ENCODE peak calls at places on chromosomes 3 and 15, in ten cellular contexts. One of them, this sample, is unnamed. For H3K36me3, the result is how much of the 10 kb centered on the place peaks cover.

GRCh38 chr15:39714251-39714650 is 68.4 kb downstream of the FSIP1 start:
- DNase-seq in sigmoid colon: no peak
- DNase-seq in spleen: no peak
- DNase-seq in prostate gland: no peak
- DNase-seq in HCT116: no peak
- DNase-seq in K562: no peak
- DNase-seq in GM12878: no peak
- DNase-seq in H1: no peak
- DNase-seq in stomach: no peak
- DNase-seq in esophagus muscularis mucosa: no peak
- DNase-seq in this sample: no peak

GRCh38 chr15:92205255-92205739 is 188.4 kb upstream of the ST8SIA2 start:
- DNase-seq in sigmoid colon: no peak
- DNase-seq in spleen: no peak
- DNase-seq in prostate gland: no peak
- DNase-seq in HCT116: no peak
- DNase-seq in K562: no peak
- DNase-seq in GM12878: no peak
- DNase-seq in H1: peak
- DNase-seq in stomach: no peak
- DNase-seq in esophagus muscularis mucosa: peak
- DNase-seq in this sample: no peak

GRCh38 chr3:30315452-30315851 is 290.9 kb upstream of the TGFBR2 start:
- DNase-seq in sigmoid colon: no peak
- DNase-seq in spleen: no peak
- DNase-seq in prostate gland: no peak
- DNase-seq in HCT116: no peak
- DNase-seq in K562: no peak
- DNase-seq in GM12878: no peak
- DNase-seq in H1: no peak
- DNase-seq in stomach: no peak
- DNase-seq in esophagus muscularis mucosa: no peak
- DNase-seq in this sample: no peak

GRCh38 chr15:33034588-33034987 is 159.9 kb downstream of the FMN1 start:
- DNase-seq in sigmoid colon: no peak
- DNase-seq in spleen: no peak
- DNase-seq in prostate gland: no peak
- DNase-seq in HCT116: no peak
- DNase-seq in K562: no peak
- DNase-seq in GM12878: no peak
- DNase-seq in H1: no peak
- DNase-seq in stomach: no peak
- DNase-seq in esophagus muscularis mucosa: no peak
- DNase-seq in this sample: no peak

GRCh38 chr3:30346927-30347320 is 259.5 kb upstream of the TGFBR2 start:
- DNase-seq in sigmoid colon: no peak
- DNase-seq in spleen: no peak
- DNase-seq in prostate gland: no peak
- DNase-seq in HCT116: no peak
- DNase-seq in K562: no peak
- DNase-seq in GM12878: no peak
- DNase-seq in H1: no peak
- DNase-seq in stomach: no peak
- DNase-seq in esophagus muscularis mucosa: no peak
- DNase-seq in this sample: no peak

GRCh38 chr15:27456807-27457206 is 485.8 kb downstream of the GABRG3 start:
- DNase-seq in sigmoid colon: no peak
- DNase-seq in spleen: no peak
- DNase-seq in prostate gland: no peak
- DNase-seq in HCT116: no peak
- DNase-seq in K562: no peak
- DNase-seq in GM12878: no peak
- DNase-seq in H1: no peak
- DNase-seq in stomach: no peak
- DNase-seq in esophagus muscularis mucosa: peak
- DNase-seq in this sample: no peak

GRCh38 chr3:16441306-16441898 is 72.1 kb downstream of the RFTN1 start:
- DNase-seq in sigmoid colon: no peak
- DNase-seq in spleen: no peak
- DNase-seq in prostate gland: no peak
- DNase-seq in HCT116: no peak
- DNase-seq in K562: no peak
- DNase-seq in GM12878: no peak
- DNase-seq in H1: no peak
- DNase-seq in stomach: no peak
- DNase-seq in esophagus muscularis mucosa: no peak
- DNase-seq in this sample: no peak

GRCh38 chr3:121660356-121661171 is at the start of gene HCLS1:
- DNase-seq in sigmoid colon: peak
- DNase-seq in spleen: peak
- DNase-seq in prostate gland: peak
- DNase-seq in HCT116: no peak
- DNase-seq in K562: peak
- DNase-seq in GM12878: peak
- DNase-seq in H1: no peak
- DNase-seq in stomach: peak
- DNase-seq in esophagus muscularis mucosa: no peak
- DNase-seq in this sample: no peak

GRCh38 chr3:114205541-114205940 is 26.7 kb upstream of the DRD3 start:
- DNase-seq in sigmoid colon: no peak
- DNase-seq in spleen: no peak
- DNase-seq in prostate gland: no peak
- DNase-seq in HCT116: no peak
- DNase-seq in K562: no peak
- DNase-seq in GM12878: no peak
- DNase-seq in H1: no peak
- DNase-seq in stomach: no peak
- DNase-seq in esophagus muscularis mucosa: no peak
- DNase-seq in this sample: no peak

GRCh38 chr3:162334537-162334936 is 837.9 kb downstream of the OTOL1 start:
- DNase-seq in sigmoid colon: no peak
- DNase-seq in spleen: no peak
- DNase-seq in prostate gland: no peak
- DNase-seq in HCT116: no peak
- DNase-seq in K562: no peak
- DNase-seq in GM12878: no peak
- DNase-seq in H1: no peak
- DNase-seq in stomach: no peak
- DNase-seq in esophagus muscularis mucosa: no peak
- DNase-seq in this sample: no peak

GRCh38 chr15:69712999-69713398 is 260.4 kb downstream of the RPLP1 start:
- DNase-seq in sigmoid colon: no peak
- DNase-seq in spleen: no peak
- DNase-seq in prostate gland: no peak
- DNase-seq in HCT116: no peak
- DNase-seq in K562: no peak
- DNase-seq in GM12878: no peak
- DNase-seq in H1: no peak
- DNase-seq in stomach: no peak
- DNase-seq in esophagus muscularis mucosa: no peak
- DNase-seq in this sample: no peak

GRCh38 chr3:32832193-32832592 is 14.4 kb downstream of the TRIM71 start:
- DNase-seq in sigmoid colon: no peak
- DNase-seq in spleen: no peak
- DNase-seq in prostate gland: no peak
- DNase-seq in HCT116: no peak
- DNase-seq in K562: no peak
- DNase-seq in GM12878: no peak
- DNase-seq in H1: no peak
- DNase-seq in stomach: no peak
- DNase-seq in esophagus muscularis mucosa: no peak
- DNase-seq in this sample: no peak

GRCh38 chr15:76060098-76060989 is 559 bp downstream of the TMEM266 start:
- DNase-seq in sigmoid colon: no peak
- DNase-seq in spleen: no peak
- DNase-seq in prostate gland: no peak
- DNase-seq in HCT116: no peak
- DNase-seq in K562: no peak
- DNase-seq in GM12878: peak
- DNase-seq in H1: no peak
- DNase-seq in stomach: no peak
- DNase-seq in esophagus muscularis mucosa: no peak
- DNase-seq in this sample: no peak

GRCh38 chr3:36193448-36193847 is 186.9 kb upstream of the STAC start:
- DNase-seq in sigmoid colon: no peak
- DNase-seq in spleen: no peak
- DNase-seq in prostate gland: no peak
- DNase-seq in HCT116: no peak
- DNase-seq in K562: no peak
- DNase-seq in GM12878: no peak
- DNase-seq in H1: no peak
- DNase-seq in stomach: no peak
- DNase-seq in esophagus muscularis mucosa: no peak
- DNase-seq in this sample: no peak

GRCh38 chr15:66587749-66588148 is 22.0 kb upstream of the LCTL start:
- DNase-seq in sigmoid colon: no peak
- DNase-seq in spleen: no peak
- DNase-seq in prostate gland: no peak
- DNase-seq in HCT116: no peak
- DNase-seq in K562: no peak
- DNase-seq in GM12878: no peak
- DNase-seq in H1: no peak
- DNase-seq in stomach: no peak
- DNase-seq in esophagus muscularis mucosa: no peak
- DNase-seq in this sample: no peak

GRCh38 chr15:90141646-90142045 is 39.4 kb upstream of the IDH2 start:
- DNase-seq in sigmoid colon: no peak
- DNase-seq in spleen: no peak
- DNase-seq in prostate gland: no peak
- DNase-seq in HCT116: no peak
- DNase-seq in K562: peak
- DNase-seq in GM12878: no peak
- DNase-seq in H1: no peak
- DNase-seq in stomach: no peak
- DNase-seq in esophagus muscularis mucosa: no peak
- DNase-seq in this sample: no peak

GRCh38 chr15:79811406-79812405 is 85.1 kb downstream of the MTHFS start:
- DNase-seq in sigmoid colon: peak
- DNase-seq in spleen: no peak
- DNase-seq in prostate gland: peak
- DNase-seq in HCT116: no peak
- DNase-seq in K562: no peak
- DNase-seq in GM12878: no peak
- DNase-seq in H1: no peak
- DNase-seq in stomach: peak
- DNase-seq in esophagus muscularis mucosa: no peak
- DNase-seq in this sample: peak

GRCh38 chr3:187748050-187748481 is 2.8 kb upstream of the BCL6 start:
- DNase-seq in sigmoid colon: peak
- DNase-seq in spleen: peak
- DNase-seq in prostate gland: peak
- DNase-seq in HCT116: peak
- DNase-seq in K562: peak
- DNase-seq in GM12878: no peak
- DNase-seq in H1: peak
- DNase-seq in stomach: peak
- DNase-seq in esophagus muscularis mucosa: peak
- DNase-seq in this sample: peak
- TF ChIP-seq POLR2A in sigmoid colon: no peak
- TF ChIP-seq POLR2A in spleen: no peak
- TF ChIP-seq POLR2A in prostate gland: no peak
- TF ChIP-seq POLR2A in HCT116: no peak
- TF ChIP-seq POLR2A in K562: no peak
- TF ChIP-seq POLR2A in GM12878: no peak
- TF ChIP-seq POLR2A in H1: no peak
- TF ChIP-seq POLR2A in stomach: no peak
- TF ChIP-seq POLR2A in esophagus muscularis mucosa: no peak
- TF ChIP-seq POLR2A in this sample: no peak

DNA sequence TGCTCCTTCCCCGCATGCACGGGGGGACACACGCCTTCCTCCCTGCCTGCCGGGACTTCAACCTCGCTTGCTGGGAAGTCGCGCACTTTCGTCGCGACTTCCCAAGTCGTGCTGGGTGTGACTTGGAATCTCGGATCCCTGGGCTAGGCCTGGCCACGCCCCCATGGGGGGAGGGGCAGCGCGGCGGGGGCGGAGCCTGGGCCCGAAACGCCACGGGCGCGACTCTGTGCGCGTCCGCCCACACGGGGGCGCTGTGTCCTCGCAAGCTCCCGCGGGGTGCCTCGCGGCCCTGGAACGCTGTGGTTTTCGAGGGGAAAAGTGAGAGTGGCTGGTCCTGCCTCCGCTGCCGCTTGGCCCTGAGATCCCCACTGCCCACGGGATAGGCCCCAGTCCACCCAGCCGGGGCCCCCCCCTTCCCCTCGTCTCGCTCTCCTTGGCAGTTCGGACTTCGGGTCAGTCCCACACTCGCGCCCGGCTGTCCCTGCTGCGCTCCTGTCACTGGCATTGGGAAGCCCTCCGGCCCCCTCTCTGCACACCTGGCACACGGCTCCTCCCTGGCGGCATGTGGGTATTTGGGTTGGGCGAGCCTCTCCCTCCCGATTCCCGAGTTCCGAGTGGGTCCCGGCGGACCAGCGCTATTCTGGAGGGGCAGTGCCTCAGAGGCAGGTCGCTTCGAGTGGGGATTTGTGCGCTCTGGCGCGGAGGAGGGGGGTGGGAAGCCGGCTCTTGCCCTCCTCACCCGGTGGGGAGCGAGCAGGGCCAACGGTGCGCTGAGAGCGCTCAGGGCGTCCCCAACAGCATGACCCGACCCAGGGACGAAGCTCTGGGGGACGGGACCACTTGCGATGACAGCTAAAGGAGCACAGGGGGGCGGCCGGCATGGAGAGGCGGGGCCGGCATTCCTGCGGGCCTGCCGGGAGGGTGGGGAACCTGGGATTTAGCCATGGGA is 23.6 kb downstream of the SEC61A1 start:
- DNase-seq in sigmoid colon: peak
- DNase-seq in spleen: peak
- DNase-seq in prostate gland: peak
- DNase-seq in HCT116: peak
- DNase-seq in K562: peak
- DNase-seq in GM12878: no peak
- DNase-seq in H1: peak
- DNase-seq in stomach: peak
- DNase-seq in esophagus muscularis mucosa: no peak
- DNase-seq in this sample: peak
- TF ChIP-seq POLR2AphosphoS5 in sigmoid colon: peak
- TF ChIP-seq POLR2AphosphoS5 in spleen: peak
- TF ChIP-seq POLR2AphosphoS5 in prostate gland: peak
- TF ChIP-seq POLR2AphosphoS5 in HCT116: peak
- TF ChIP-seq POLR2AphosphoS5 in K562: no peak
- TF ChIP-seq POLR2AphosphoS5 in GM12878: no peak
- TF ChIP-seq POLR2AphosphoS5 in H1: peak
- TF ChIP-seq POLR2AphosphoS5 in stomach: peak
- TF ChIP-seq POLR2AphosphoS5 in esophagus muscularis mucosa: peak
- TF ChIP-seq POLR2AphosphoS5 in this sample: peak

GRCh38 chr3:46926447-46926846 is 48.9 kb downstream of the PTH1R start:
- DNase-seq in sigmoid colon: peak
- DNase-seq in spleen: peak
- DNase-seq in prostate gland: no peak
- DNase-seq in HCT116: no peak
- DNase-seq in K562: no peak
- DNase-seq in GM12878: no peak
- DNase-seq in H1: no peak
- DNase-seq in stomach: no peak
- DNase-seq in esophagus muscularis mucosa: no peak
- DNase-seq in this sample: no peak
- H3K36me3 ChIP-seq in sigmoid colon: under half
- H3K36me3 ChIP-seq in spleen: half or more
- H3K36me3 ChIP-seq in prostate gland: under half
- H3K36me3 ChIP-seq in HCT116: under half
- H3K36me3 ChIP-seq in K562: half or more
- H3K36me3 ChIP-seq in GM12878: under half
- H3K36me3 ChIP-seq in H1: under half
- H3K36me3 ChIP-seq in stomach: half or more
- H3K36me3 ChIP-seq in esophagus muscularis mucosa: half or more
- H3K36me3 ChIP-seq in this sample: under half

GRCh38 chr3:40452876-40453730 is 4.0 kb upstream of the RPL14 start:
- DNase-seq in sigmoid colon: peak
- DNase-seq in spleen: peak
- DNase-seq in prostate gland: peak
- DNase-seq in HCT116: peak
- DNase-seq in K562: peak
- DNase-seq in GM12878: peak
- DNase-seq in H1: peak
- DNase-seq in stomach: peak
- DNase-seq in esophagus muscularis mucosa: peak
- DNase-seq in this sample: peak
- TF ChIP-seq POLR2A in sigmoid colon: peak
- TF ChIP-seq POLR2A in spleen: no peak
- TF ChIP-seq POLR2A in prostate gland: peak
- TF ChIP-seq POLR2A in HCT116: peak
- TF ChIP-seq POLR2A in K562: peak
- TF ChIP-seq POLR2A in GM12878: peak
- TF ChIP-seq POLR2A in H1: peak
- TF ChIP-seq POLR2A in stomach: no peak
- TF ChIP-seq POLR2A in esophagus muscularis mucosa: no peak
- TF ChIP-seq POLR2A in this sample: peak

This sample was measured in breast epithelium.